ENCODE peak calls at places on chromosomes 5 and 9, in four cellular contexts. V, Z, T and L are unnamed samples.
A peak's percentile ranks its signal among the peaks of the same experiment; 100 is the strongest.

GRCh38 chr9:20940447-20941176 is 90.8 kb downstream of the HACD4 start:
- DNase-seq in Z (peak; percentile 9), T (no peak), V (no peak), L (peak; percentile 33)

GRCh38 chr9:36214571-36214970 is 23.9 kb downstream of the CLTA start:
- DNase-seq in V (no peak), Z (peak; percentile 66), T (peak; percentile 69), L (peak; percentile 71)

GRCh38 chr5:1101991-1102713 is 9.7 kb downstream of the SLC12A7 start:
- DNase-seq in Z (no peak), V (no peak), T (peak; percentile 45), L (peak; percentile 18)

GRCh38 chr5:132759114-132760042 is 12.2 kb downstream of the CCNI2 start:
- DNase-seq in V (no peak), T (no peak), Z (no peak), L (no peak)

GRCh38 chr5:138353550-138353893 is 1.0 kb downstream of the KDM3B start:
- DNase-seq in V (no peak), T (no peak), Z (peak; percentile 72), L (no peak)

GRCh38 chr9:101566904-101567724 is 27.7 kb downstream of the PPP3R2 start:
- DNase-seq in T (peak; percentile 25), V (no peak), Z (peak; percentile 57), L (peak; percentile 68)

GRCh38 chr9:132575005-132575609 is 7.3 kb upstream of the BARHL1 start:
- DNase-seq in V (peak; percentile 40), Z (peak; percentile 83), T (peak; percentile 80), L (peak; percentile 67)

GRCh38 chr9:70438341-70438924 is 24.0 kb upstream of the KLF9 start:
- DNase-seq in T (peak; percentile 97), V (no peak), Z (peak; percentile 27), L (peak; percentile 73)

GRCh38 chr5:71666321-71666720 is 52.8 kb upstream of the CARTPT start:
- DNase-seq in Z (no peak), V (no peak), T (no peak), L (no peak)

GRCh38 chr5:103780794-103781193 is 218.2 kb upstream of the NUDT12 start:
- DNase-seq in Z (no peak), V (no peak), T (no peak), L (no peak)

GRCh38 chr5:17947029-17947428 is 312.8 kb downstream of the TAF11L14 start:
- DNase-seq in Z (no peak), T (no peak), V (no peak), L (no peak)

GRCh38 chr5:107894361-107894760 is 223.6 kb upstream of the EFNA5 start:
- DNase-seq in V (no peak), Z (peak; percentile 68), T (peak; percentile 29), L (peak; percentile 26)

GRCh38 chr9:110742741-110743371 is 74.3 kb downstream of the MUSK start:
- DNase-seq in T (peak; percentile 93), V (no peak), Z (peak; percentile 82), L (peak; percentile 93)

GRCh38 chr5:8462565-8462964 is 593.6 kb downstream of the MTRR start:
- DNase-seq in Z (no peak), V (no peak), T (no peak), L (no peak)

GRCh38 chr5:52658266-52658665 is 129.4 kb upstream of the ITGA1 start:
- DNase-seq in T (no peak), V (no peak), Z (no peak), L (no peak)

GRCh38 chr5:92944903-92945629 is 636.0 kb downstream of the NR2F1-AS1 start:
- DNase-seq in Z (peak; percentile 38), V (no peak), T (peak; percentile 85), L (peak; percentile 69)

GRCh38 chr9:73753171-73753570 is 601.5 kb downstream of the ANXA1 start:
- DNase-seq in Z (no peak), V (no peak), T (no peak), L (no peak)

GRCh38 chr9:128104171-128104618 is 23.3 kb downstream of the PTGES2 start:
- DNase-seq in T (no peak), V (no peak), Z (no peak), L (no peak)

GRCh38 chr5:167730121-167730520 is 561.3 kb upstream of the WWC1 start:
- DNase-seq in V (no peak), Z (peak; percentile 96), T (peak; percentile 95), L (peak; percentile 96)

GRCh38 chr9:91465420-91465819 is 41.8 kb upstream of the NFIL3 start:
- DNase-seq in V (no peak), Z (peak; percentile 77), T (peak; percentile 14), L (peak; percentile 67)

GRCh38 chr9:118577121-118577520 is 792.1 kb downstream of the BRINP1 start:
- DNase-seq in V (no peak), T (peak; percentile 49), Z (peak; percentile 80), L (no peak)

GRCh38 chr5:171813270-171813669 is 27.7 kb downstream of the SMIM23 start:
- DNase-seq in T (no peak), V (no peak), Z (no peak), L (no peak)

GRCh38 chr5:124604419-124604818 is 142.0 kb downstream of the ZNF608 start:
- DNase-seq in V (no peak), Z (no peak), T (no peak), L (no peak)

GRCh38 chr9:5617749-5618148 is 11.2 kb upstream of the RIC1 start:
- DNase-seq in Z (no peak), V (no peak), T (no peak), L (no peak)

GRCh38 chr5:2511131-2511530 is 240.3 kb downstream of the IRX2 start:
- DNase-seq in Z (no peak), V (no peak), T (no peak), L (no peak)

GRCh38 chr5:167392252-167392651 is 899.2 kb upstream of the WWC1 start:
- DNase-seq in V (no peak), T (no peak), Z (no peak), L (no peak)